ENCODE peak calls at places on chromosomes 2 and 18, in ten cellular contexts. N, Q, U, J, F, V, H, Z, L and S are unnamed samples.

GRCh38 chr2:160493227-160494028 is at the start of gene RBMS1:
- DNase-seq in L (peak; percentile 46), V (peak; percentile 78), H (peak; percentile 69), Q (peak; percentile 30), Z (peak; percentile 65), F (peak; percentile 38), U (peak; percentile 86), N (peak; percentile 83), J (peak; percentile 84), S (peak; percentile 81)

GRCh38 chr18:74127483-74127750 is 20.2 kb downstream of the FBXO15 start:
- DNase-seq in Z (no peak), N (no peak), U (no peak), V (no peak), F (no peak), L (no peak), H (no peak), J (no peak), Q (no peak), S (no peak)

GRCh38 chr2:105454801-105455485 is 56.1 kb upstream of the FHL2 start:
- DNase-seq in Q (peak; percentile 91), F (peak; percentile 80), V (peak; percentile 77), H (peak; percentile 88), N (peak; percentile 61), U (peak; percentile 24), L (peak; percentile 89), J (peak; percentile 30), Z (no peak), S (peak; percentile 54)

GRCh38 chr2:145070703-145071102 is 550.8 kb upstream of the ZEB2 start:
- DNase-seq in L (no peak), V (no peak), U (no peak), J (no peak), N (no peak), Z (no peak), Q (peak; percentile 25), F (no peak), H (no peak), S (no peak)

GRCh38 chr2:145777297-145777696 is 1257.4 kb upstream of the ZEB2 start:
- DNase-seq in Q (peak; percentile 84), L (peak; percentile 49), U (no peak), Z (no peak), J (no peak), F (no peak), N (peak; percentile 26), V (peak; percentile 44), H (no peak), S (no peak)

GRCh38 chr2:223306371-223306770 is 254.4 kb downstream of the KCNE4 start:
- DNase-seq in J (peak; percentile 41), L (no peak), U (peak; percentile 17), F (peak; percentile 19), N (no peak), Z (peak; percentile 37), Q (peak; percentile 25), V (peak; percentile 60), H (peak; percentile 34), S (peak; percentile 62)

GRCh38 chr2:145715601-145716000 is 1195.7 kb upstream of the ZEB2 start:
- DNase-seq in F (peak; percentile 23), V (no peak), H (peak; percentile 53), N (no peak), Q (peak; percentile 29), Z (no peak), J (no peak), U (no peak), L (peak; percentile 16), S (no peak)

GRCh38 chr18:50079571-50080295 is 115.2 kb downstream of the MYO5B start:
- DNase-seq in V (no peak), Z (no peak), L (no peak), H (no peak), N (no peak), F (no peak), J (no peak), U (no peak), Q (no peak), S (no peak)

GRCh38 chr2:172710584-172711024 is 25.0 kb upstream of the RAPGEF4 start:
- DNase-seq in J (peak; percentile 47), U (peak; percentile 61), H (peak; percentile 69), Z (peak; percentile 47), L (peak; percentile 88), Q (peak; percentile 94), V (peak; percentile 56), N (peak; percentile 65), F (peak; percentile 85), S (no peak)

GRCh38 chr2:99981840-99982239 is 160.6 kb downstream of the AFF3 start:
- DNase-seq in F (no peak), J (no peak), H (no peak), U (no peak), V (no peak), N (no peak), Z (no peak), Q (no peak), L (no peak), S (no peak)

GRCh38 chr2:20012282-20013060 is at the start of gene MATN3:
- DNase-seq in V (peak; percentile 68), J (peak; percentile 94), N (peak; percentile 56), Z (peak; percentile 39), H (peak; percentile 35), L (peak; percentile 32), Q (no peak), F (peak; percentile 14), U (peak; percentile 48), S (peak; percentile 68)

GRCh38 chr18:79905389-79905911 is 46.0 kb downstream of the SLC66A2 start:
- DNase-seq in J (no peak), N (no peak), L (peak; percentile 36), U (no peak), V (peak; percentile 78), Q (peak; percentile 22), H (peak; percentile 14), F (no peak), Z (no peak), S (peak; percentile 23)

GRCh38 chr2:53969285-53970094 is 1.3 kb downstream of the PSME4 start:
- DNase-seq in Z (no peak), F (peak; percentile 66), H (peak; percentile 45), U (no peak), L (peak; percentile 70), N (peak; percentile 58), Q (peak; percentile 95), J (no peak), V (peak; percentile 54), S (no peak)

GRCh38 chr2:227853765-227854271 is 17.6 kb upstream of the DAW1 start:
- DNase-seq in Q (peak; percentile 56), Z (no peak), N (no peak), J (no peak), L (peak; percentile 66), H (peak; percentile 66), U (no peak), F (no peak), V (no peak), S (no peak)

GRCh38 chr2:85756195-85756594 is 2.4 kb downstream of the ATOH8 start:
- DNase-seq in N (no peak), F (no peak), U (no peak), H (no peak), Q (no peak), V (no peak), Z (no peak), J (no peak), L (no peak), S (no peak)

DNA sequence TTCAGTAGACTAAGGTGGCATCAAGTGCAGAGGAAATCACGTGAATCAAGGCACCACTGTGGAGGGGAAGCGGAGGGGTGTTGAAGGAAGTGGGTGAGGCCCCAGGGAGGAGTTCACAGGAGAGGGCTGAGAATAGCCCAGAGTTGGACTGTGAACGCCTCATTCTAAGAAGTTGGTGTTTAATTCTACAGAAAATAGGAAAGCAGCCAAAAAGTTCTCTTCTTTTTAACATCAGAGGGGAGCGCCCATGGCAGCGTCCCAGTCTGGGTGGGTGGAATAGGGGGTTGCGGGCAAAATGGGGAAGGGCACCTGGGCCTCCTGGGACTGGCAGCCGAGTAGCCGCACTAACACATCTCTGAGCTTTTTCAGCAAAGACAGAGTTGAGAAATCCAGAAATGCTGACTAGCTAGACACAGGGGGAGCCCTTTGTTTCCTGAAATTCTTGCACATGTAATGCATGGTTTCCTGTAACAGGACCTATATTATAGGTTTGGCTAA is 96.9 kb downstream of the NEB start:
- DNase-seq in H (no peak), Q (no peak), J (no peak), F (no peak), Z (no peak), V (no peak), U (no peak), L (no peak), N (no peak), S (no peak)
- TF ChIP-seq CTCF in H (no peak), Q (no peak), J (no peak), F (no peak), Z (no peak), V (no peak), U (no peak), L (no peak), N (no peak), S (no peak)

DNA sequence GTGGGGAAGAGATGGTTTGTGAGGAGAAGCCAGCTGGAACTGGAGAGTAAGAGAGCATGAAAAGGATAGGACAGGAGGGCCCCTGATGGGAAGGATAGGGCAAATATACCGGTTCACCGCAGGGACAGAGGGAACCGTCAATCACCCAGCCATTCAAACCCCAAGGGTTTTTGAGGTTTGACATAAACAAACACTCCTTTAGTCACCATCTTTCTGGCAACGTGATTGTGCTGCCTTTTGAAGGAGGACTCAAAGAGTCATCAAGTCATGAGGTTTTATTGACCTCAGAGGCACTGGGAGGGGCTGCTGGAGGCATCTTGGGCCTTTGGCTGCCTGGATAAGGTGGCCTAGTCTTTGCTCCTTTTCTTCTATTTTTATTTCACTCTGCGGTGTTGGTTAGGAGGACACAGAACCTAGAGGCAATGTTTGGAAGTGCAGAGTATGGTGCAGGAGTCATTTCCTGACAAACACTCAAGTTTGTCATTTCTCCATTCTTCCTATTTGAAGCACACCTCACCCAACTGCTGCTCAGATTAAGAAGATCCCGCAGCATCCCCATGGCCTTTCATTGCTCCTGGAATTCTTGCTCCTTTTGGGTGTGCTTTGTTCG is 487.3 kb upstream of the SPRED2 start:
- DNase-seq in H (no peak), U (no peak), Q (peak; percentile 23), N (no peak), F (no peak), Z (no peak), V (no peak), L (no peak), J (no peak), S (no peak)
- TF ChIP-seq CTCF in H (no peak), U (peak; percentile 15), Q (peak; percentile 2), N (no peak), F (no peak), Z (no peak), V (no peak), L (no peak), J (no peak), S (no peak)

DNA sequence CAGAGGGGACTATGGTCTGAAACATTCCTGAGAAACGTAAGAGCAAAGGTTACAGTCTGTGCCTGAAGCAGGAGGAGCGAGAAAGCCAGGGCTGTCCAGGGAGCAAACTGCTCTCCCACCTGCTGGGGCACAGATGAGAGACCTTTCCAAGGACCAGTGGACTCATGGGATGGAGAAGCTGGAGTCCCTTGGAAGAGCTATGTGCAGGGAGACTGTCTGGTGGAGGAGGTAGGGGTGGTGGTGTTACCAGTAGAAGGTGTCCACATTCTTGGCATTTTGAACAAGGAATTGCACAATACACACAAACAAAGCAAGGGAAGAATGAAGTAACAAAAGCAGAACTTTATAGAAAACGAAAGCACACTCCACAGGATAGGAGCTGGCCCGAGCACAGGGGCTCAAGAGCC is 97.9 kb upstream of the CYRIA start:
- DNase-seq in N (peak; percentile 12), H (no peak), Z (no peak), U (no peak), Q (peak; percentile 38), V (peak; percentile 11), J (no peak), L (no peak), F (no peak), S (no peak)
- TF ChIP-seq CTCF in N (no peak), H (no peak), Z (no peak), U (no peak), Q (no peak), V (no peak), J (no peak), L (no peak), F (no peak), S (no peak)

GRCh38 chr18:29892960-29893558 is 1149.5 kb downstream of the DSC3 start:
- DNase-seq in N (no peak), F (no peak), V (peak; percentile 25), U (no peak), Q (peak; percentile 14), J (peak; percentile 16), H (peak; percentile 14), L (no peak), Z (no peak), S (no peak)
- TF ChIP-seq CTCF in N (peak; percentile 45), F (peak; percentile 46), V (peak; percentile 56), U (peak; percentile 81), Q (peak; percentile 16), J (peak; percentile 69), H (peak; percentile 58), L (peak; percentile 49), Z (peak; percentile 95), S (peak; percentile 78)